ENCODE peak calls at places on chromosomes 1 and 21, in six cellular contexts. One of them, this sample, is unnamed.

GRCh38 chr1:231938651-231939050 is 312.1 kb downstream of the DISC1 start:
- DNase-seq in progenitor cell of endocrine pancreas: no peak
- DNase-seq in AG04450: no peak
- DNase-seq in cardiac muscle cell: no peak
- DNase-seq in CD8-positive, alpha-beta T cell: no peak
- DNase-seq in colonic mucosa: no peak
- DNase-seq in this sample: no peak

GRCh38 chr1:47682198-47682597 is 244.4 kb downstream of the FOXD2 start:
- DNase-seq in AG04450: no peak
- DNase-seq in colonic mucosa: peak; percentile 13
- DNase-seq in CD8-positive, alpha-beta T cell: no peak
- DNase-seq in cardiac muscle cell: no peak
- DNase-seq in progenitor cell of endocrine pancreas: no peak
- DNase-seq in this sample: no peak

GRCh38 chr1:114270255-114271117 is 116.8 kb upstream of the SYT6 start:
- DNase-seq in AG04450: no peak
- DNase-seq in cardiac muscle cell: no peak
- DNase-seq in progenitor cell of endocrine pancreas: no peak
- DNase-seq in colonic mucosa: no peak
- DNase-seq in CD8-positive, alpha-beta T cell: no peak
- DNase-seq in this sample: no peak

GRCh38 chr1:235079443-235079967 is 49.1 kb downstream of the TOMM20 start:
- DNase-seq in CD8-positive, alpha-beta T cell: no peak
- DNase-seq in AG04450: no peak
- DNase-seq in colonic mucosa: peak; percentile 91
- DNase-seq in progenitor cell of endocrine pancreas: no peak
- DNase-seq in cardiac muscle cell: no peak
- DNase-seq in this sample: no peak

GRCh38 chr1:221724931-221725605 is 16.8 kb downstream of the DUSP10 start:
- DNase-seq in colonic mucosa: no peak
- DNase-seq in progenitor cell of endocrine pancreas: no peak
- DNase-seq in AG04450: no peak
- DNase-seq in CD8-positive, alpha-beta T cell: no peak
- DNase-seq in cardiac muscle cell: no peak
- DNase-seq in this sample: no peak

GRCh38 chr21:27703806-27704205 is 736.9 kb upstream of the ADAMTS5 start:
- DNase-seq in cardiac muscle cell: no peak
- DNase-seq in CD8-positive, alpha-beta T cell: no peak
- DNase-seq in progenitor cell of endocrine pancreas: no peak
- DNase-seq in colonic mucosa: no peak
- DNase-seq in AG04450: no peak
- DNase-seq in this sample: no peak

GRCh38 chr1:22880174-22880601 is 92.5 kb downstream of the LACTBL1 start:
- DNase-seq in CD8-positive, alpha-beta T cell: no peak
- DNase-seq in AG04450: no peak
- DNase-seq in colonic mucosa: no peak
- DNase-seq in progenitor cell of endocrine pancreas: no peak
- DNase-seq in cardiac muscle cell: no peak
- DNase-seq in this sample: no peak

GRCh38 chr1:40383095-40383487 is 9.6 kb downstream of the SMAP2 start:
- DNase-seq in progenitor cell of endocrine pancreas: no peak
- DNase-seq in cardiac muscle cell: peak; percentile 54
- DNase-seq in CD8-positive, alpha-beta T cell: no peak
- DNase-seq in AG04450: no peak
- DNase-seq in colonic mucosa: no peak
- DNase-seq in this sample: no peak

GRCh38 chr1:22139066-22139594 is 3.8 kb downstream of the WNT4 start:
- DNase-seq in colonic mucosa: no peak
- DNase-seq in progenitor cell of endocrine pancreas: no peak
- DNase-seq in AG04450: no peak
- DNase-seq in cardiac muscle cell: no peak
- DNase-seq in CD8-positive, alpha-beta T cell: no peak
- DNase-seq in this sample: no peak

GRCh38 chr1:200899015-200899386 is 4.3 kb downstream of the INAVA start:
- DNase-seq in CD8-positive, alpha-beta T cell: no peak
- DNase-seq in AG04450: no peak
- DNase-seq in progenitor cell of endocrine pancreas: no peak
- DNase-seq in colonic mucosa: no peak
- DNase-seq in cardiac muscle cell: no peak
- DNase-seq in this sample: no peak

GRCh38 chr21:28639742-28640141 is 352.9 kb downstream of the LTN1 start:
- DNase-seq in cardiac muscle cell: no peak
- DNase-seq in AG04450: no peak
- DNase-seq in progenitor cell of endocrine pancreas: no peak
- DNase-seq in CD8-positive, alpha-beta T cell: no peak
- DNase-seq in colonic mucosa: no peak
- DNase-seq in this sample: no peak

GRCh38 chr21:35720065-35720810 is 340.1 kb downstream of the SETD4 start:
- DNase-seq in cardiac muscle cell: no peak
- DNase-seq in colonic mucosa: no peak
- DNase-seq in AG04450: no peak
- DNase-seq in progenitor cell of endocrine pancreas: no peak
- DNase-seq in CD8-positive, alpha-beta T cell: no peak
- DNase-seq in this sample: no peak

GRCh38 chr1:11543796-11544195 is 64.8 kb downstream of the DISP3 start:
- DNase-seq in CD8-positive, alpha-beta T cell: no peak
- DNase-seq in AG04450: no peak
- DNase-seq in cardiac muscle cell: no peak
- DNase-seq in progenitor cell of endocrine pancreas: no peak
- DNase-seq in colonic mucosa: no peak
- DNase-seq in this sample: no peak

GRCh38 chr1:93723101-93723500 is 41.5 kb upstream of the BCAR3 start:
- DNase-seq in colonic mucosa: no peak
- DNase-seq in progenitor cell of endocrine pancreas: no peak
- DNase-seq in AG04450: no peak
- DNase-seq in CD8-positive, alpha-beta T cell: no peak
- DNase-seq in cardiac muscle cell: no peak
- DNase-seq in this sample: no peak

GRCh38 chr1:32413507-32414185 is 19.4 kb upstream of the BSDC1 start:
- DNase-seq in progenitor cell of endocrine pancreas: no peak
- DNase-seq in colonic mucosa: peak; percentile 80
- DNase-seq in CD8-positive, alpha-beta T cell: peak; percentile 83
- DNase-seq in AG04450: no peak
- DNase-seq in cardiac muscle cell: peak; percentile 58
- DNase-seq in this sample: no peak

GRCh38 chr1:32411261-32411660 is 17.0 kb upstream of the BSDC1 start:
- DNase-seq in colonic mucosa: no peak
- DNase-seq in CD8-positive, alpha-beta T cell: no peak
- DNase-seq in progenitor cell of endocrine pancreas: no peak
- DNase-seq in AG04450: no peak
- DNase-seq in cardiac muscle cell: no peak
- DNase-seq in this sample: no peak

DNA sequence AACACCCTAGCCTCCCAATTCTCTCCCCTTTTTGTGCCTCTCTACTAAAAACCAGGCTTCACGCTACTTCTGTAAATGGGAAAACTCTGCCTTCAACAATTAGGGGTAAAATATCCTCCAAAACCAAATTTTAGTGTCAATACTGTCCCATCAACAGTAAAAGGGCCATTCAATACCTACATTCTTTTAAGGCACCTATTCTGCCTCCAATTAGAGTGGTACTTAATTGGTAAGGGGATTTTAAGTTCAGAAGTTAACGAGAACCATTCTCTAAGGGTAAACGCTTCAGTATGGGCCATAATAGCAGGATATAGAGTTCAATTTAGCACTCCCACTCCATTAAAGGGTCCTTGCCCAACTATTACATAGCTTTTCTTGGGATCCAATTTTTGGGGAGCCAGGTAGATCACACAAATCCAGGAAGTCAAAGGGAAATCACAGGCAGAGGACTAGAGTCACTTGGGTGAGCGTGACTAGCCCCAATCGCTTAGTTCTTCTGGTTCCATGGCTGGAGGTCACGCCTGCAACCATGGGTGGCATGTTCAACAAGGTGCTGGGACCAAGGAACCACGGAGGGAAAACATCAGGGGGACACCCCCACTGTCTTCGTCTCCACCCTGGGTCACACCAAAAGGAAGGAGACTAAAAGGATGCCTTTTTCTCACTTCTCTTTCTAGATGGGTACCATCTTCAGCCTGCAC is 20.1 kb upstream of the BSDC1 start:
- DNase-seq in cardiac muscle cell: no peak
- DNase-seq in progenitor cell of endocrine pancreas: no peak
- DNase-seq in colonic mucosa: no peak
- DNase-seq in AG04450: no peak
- DNase-seq in CD8-positive, alpha-beta T cell: no peak
- DNase-seq in this sample: no peak
- TF ChIP-seq CTCF in cardiac muscle cell: no peak
- TF ChIP-seq CTCF in progenitor cell of endocrine pancreas: no peak
- TF ChIP-seq CTCF in colonic mucosa: no peak
- TF ChIP-seq CTCF in AG04450: no peak
- TF ChIP-seq CTCF in CD8-positive, alpha-beta T cell: peak; percentile 52
- TF ChIP-seq CTCF in this sample: no peak

GRCh38 chr1:66357478-66358197 is 176.3 kb upstream of the SGIP1 start:
- DNase-seq in AG04450: no peak
- DNase-seq in colonic mucosa: no peak
- DNase-seq in progenitor cell of endocrine pancreas: no peak
- DNase-seq in cardiac muscle cell: no peak
- DNase-seq in CD8-positive, alpha-beta T cell: no peak
- DNase-seq in this sample: no peak

GRCh38 chr1:66356605-66357004 is 177.3 kb upstream of the SGIP1 start:
- DNase-seq in AG04450: no peak
- DNase-seq in colonic mucosa: no peak
- DNase-seq in cardiac muscle cell: peak; percentile 61
- DNase-seq in progenitor cell of endocrine pancreas: no peak
- DNase-seq in CD8-positive, alpha-beta T cell: no peak
- DNase-seq in this sample: no peak

GRCh38 chr1:66364578-66365391 is 169.2 kb upstream of the SGIP1 start:
- DNase-seq in CD8-positive, alpha-beta T cell: no peak
- DNase-seq in colonic mucosa: no peak
- DNase-seq in cardiac muscle cell: no peak
- DNase-seq in AG04450: no peak
- DNase-seq in progenitor cell of endocrine pancreas: no peak
- DNase-seq in this sample: no peak

GRCh38 chr1:66359815-66360214 is 174.1 kb upstream of the SGIP1 start:
- DNase-seq in CD8-positive, alpha-beta T cell: no peak
- DNase-seq in progenitor cell of endocrine pancreas: no peak
- DNase-seq in cardiac muscle cell: no peak
- DNase-seq in colonic mucosa: no peak
- DNase-seq in AG04450: no peak
- DNase-seq in this sample: no peak

GRCh38 chr1:66360285-66360724 is 173.6 kb upstream of the SGIP1 start:
- DNase-seq in CD8-positive, alpha-beta T cell: no peak
- DNase-seq in colonic mucosa: no peak
- DNase-seq in AG04450: no peak
- DNase-seq in progenitor cell of endocrine pancreas: no peak
- DNase-seq in cardiac muscle cell: no peak
- DNase-seq in this sample: no peak
- TF ChIP-seq CTCF in CD8-positive, alpha-beta T cell: peak; percentile 21
- TF ChIP-seq CTCF in colonic mucosa: no peak
- TF ChIP-seq CTCF in AG04450: no peak
- TF ChIP-seq CTCF in progenitor cell of endocrine pancreas: peak; percentile 34
- TF ChIP-seq CTCF in cardiac muscle cell: peak; percentile 7
- TF ChIP-seq CTCF in this sample: peak; percentile 20

GRCh38 chr1:225572422-225572821 is 80.5 kb downstream of the ENAH start:
- DNase-seq in CD8-positive, alpha-beta T cell: no peak
- DNase-seq in cardiac muscle cell: no peak
- DNase-seq in AG04450: no peak
- DNase-seq in colonic mucosa: no peak
- DNase-seq in progenitor cell of endocrine pancreas: no peak
- DNase-seq in this sample: no peak
- TF ChIP-seq CTCF in CD8-positive, alpha-beta T cell: no peak
- TF ChIP-seq CTCF in cardiac muscle cell: peak; percentile 31
- TF ChIP-seq CTCF in AG04450: peak; percentile 30
- TF ChIP-seq CTCF in colonic mucosa: no peak
- TF ChIP-seq CTCF in progenitor cell of endocrine pancreas: no peak
- TF ChIP-seq CTCF in this sample: no peak

DNA sequence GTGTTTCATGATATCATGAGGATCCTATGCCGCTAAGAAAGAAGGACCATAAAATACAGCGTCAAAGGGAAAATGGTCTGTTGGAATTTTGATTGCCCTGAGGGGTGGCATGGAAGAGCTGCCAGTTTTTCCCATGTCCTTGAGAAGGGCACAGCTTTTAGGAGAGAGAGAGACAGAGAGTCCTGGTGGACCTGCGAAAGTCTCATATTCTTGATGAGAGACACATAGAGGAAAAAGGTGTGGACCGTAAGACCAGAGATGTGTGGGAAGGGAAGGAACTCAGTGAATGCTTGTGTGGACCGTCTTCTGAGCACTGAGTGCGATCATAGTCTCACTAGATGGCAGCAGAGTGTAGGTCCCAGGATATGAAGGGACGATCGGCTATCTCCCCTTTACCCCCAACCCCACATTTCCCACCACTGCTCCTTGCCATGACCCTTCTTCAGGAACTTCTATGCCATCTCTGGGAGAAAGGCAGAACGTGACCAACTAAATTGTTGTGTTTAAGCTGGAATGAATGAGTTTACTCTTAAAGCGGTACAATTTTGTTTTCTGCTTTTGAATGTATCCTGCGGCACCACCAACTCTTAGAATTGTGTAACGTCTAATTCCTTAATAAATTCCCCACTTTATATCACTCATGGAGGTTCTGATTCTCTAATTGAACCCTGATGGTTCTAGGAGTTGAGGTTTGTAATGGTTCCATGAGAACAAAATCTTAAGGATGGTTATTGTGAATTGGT is 117.7 kb downstream of the CTH start:
- DNase-seq in colonic mucosa: no peak
- DNase-seq in cardiac muscle cell: peak; percentile 54
- DNase-seq in AG04450: no peak
- DNase-seq in progenitor cell of endocrine pancreas: no peak
- DNase-seq in CD8-positive, alpha-beta T cell: no peak
- DNase-seq in this sample: no peak
- TF ChIP-seq CTCF in colonic mucosa: peak; percentile 39
- TF ChIP-seq CTCF in cardiac muscle cell: peak; percentile 61
- TF ChIP-seq CTCF in AG04450: peak; percentile 66
- TF ChIP-seq CTCF in progenitor cell of endocrine pancreas: peak; percentile 72
- TF ChIP-seq CTCF in CD8-positive, alpha-beta T cell: peak; percentile 29
- TF ChIP-seq CTCF in this sample: peak; percentile 64

DNA sequence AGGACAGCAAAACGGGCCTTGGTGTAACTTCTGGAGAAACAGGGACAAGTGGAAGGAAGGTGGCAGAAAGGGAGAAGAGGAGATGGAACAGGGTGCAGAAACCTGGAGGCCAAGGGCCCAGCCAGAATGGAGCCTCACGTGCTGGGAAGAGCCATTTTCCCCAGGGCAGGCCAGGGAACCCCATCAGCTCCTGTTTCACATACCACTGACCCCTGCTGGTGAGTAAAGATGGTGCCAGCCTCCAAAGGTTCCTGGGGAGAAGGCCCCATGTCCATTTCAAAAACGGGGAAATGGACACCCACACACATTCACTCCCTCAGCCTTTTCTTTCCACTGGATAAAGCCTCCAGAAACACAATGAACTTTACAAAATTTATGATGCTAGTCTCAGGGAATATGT is 57.6 kb upstream of the JUN start:
- DNase-seq in cardiac muscle cell: no peak
- DNase-seq in progenitor cell of endocrine pancreas: no peak
- DNase-seq in AG04450: no peak
- DNase-seq in CD8-positive, alpha-beta T cell: no peak
- DNase-seq in colonic mucosa: peak; percentile 44
- DNase-seq in this sample: no peak
- TF ChIP-seq CTCF in cardiac muscle cell: peak; percentile 28
- TF ChIP-seq CTCF in progenitor cell of endocrine pancreas: peak; percentile 27
- TF ChIP-seq CTCF in AG04450: peak; percentile 37
- TF ChIP-seq CTCF in CD8-positive, alpha-beta T cell: peak; percentile 22
- TF ChIP-seq CTCF in colonic mucosa: peak; percentile 32
- TF ChIP-seq CTCF in this sample: peak; percentile 17

GRCh38 chr1:29230553-29231378 is at the start of gene MECR:
- DNase-seq in cardiac muscle cell: peak; percentile 94
- DNase-seq in colonic mucosa: peak; percentile 96
- DNase-seq in progenitor cell of endocrine pancreas: peak; percentile 94
- DNase-seq in AG04450: peak; percentile 51
- DNase-seq in CD8-positive, alpha-beta T cell: peak; percentile 97
- DNase-seq in this sample: peak; percentile 96
- TF ChIP-seq CTCF in cardiac muscle cell: peak; percentile 22
- TF ChIP-seq CTCF in colonic mucosa: no peak
- TF ChIP-seq CTCF in progenitor cell of endocrine pancreas: peak; percentile 42
- TF ChIP-seq CTCF in AG04450: peak; percentile 24
- TF ChIP-seq CTCF in CD8-positive, alpha-beta T cell: no peak
- TF ChIP-seq CTCF in this sample: peak; percentile 23

This sample was measured in D721Med.